ENCODE peak calls at places on chromosomes 6 and 20, in nine cellular contexts. M is substantia nigra, V is smooth muscle cell of the brain vasculature, E is HTR-8/SVneo, K is T-helper 17 cell, A is RPMI8226, T is glutamatergic neuron, N is ovary, Q is neural crest cell. I is an unnamed sample.

GRCh38 chr6:132179955-132180354 is 221.3 kb downstream of the MOXD1 start:
- DNase-seq in M (no peak), N (no peak), A (peak; percentile 20), T (no peak), Q (no peak), E (no peak), V (peak; percentile 57), K (no peak), I (no peak)

GRCh38 chr6:108564178-108564577 is 3.5 kb downstream of the FOXO3 start:
- DNase-seq in E (no peak), K (no peak), N (no peak), M (no peak), V (no peak), T (no peak), A (no peak), Q (no peak), I (no peak)

GRCh38 chr6:145603424-145603833 is 131.9 kb downstream of the EPM2A start:
- DNase-seq in V (no peak), E (no peak), Q (no peak), N (no peak), K (no peak), A (no peak), M (no peak), T (no peak), I (no peak)

GRCh38 chr6:27865952-27866369 is 46.2 kb downstream of the OR2B2 start:
- DNase-seq in M (no peak), A (no peak), V (no peak), N (no peak), E (no peak), Q (peak; percentile 46), K (peak; percentile 19), T (no peak), I (no peak)

GRCh38 chr6:26295691-26296555 is 69.1 kb upstream of the BTN3A2 start:
- DNase-seq in A (peak; percentile 40), N (no peak), V (no peak), T (no peak), E (no peak), K (no peak), Q (no peak), M (no peak), I (no peak)

GRCh38 chr6:41713161-41713649 is 22.2 kb downstream of the TFEB start:
- DNase-seq in K (no peak), M (peak; percentile 69), E (peak; percentile 84), T (no peak), V (no peak), A (peak; percentile 35), Q (no peak), N (no peak), I (no peak)

GRCh38 chr6:118965843-118966242 is 30.9 kb upstream of the MCM9 start:
- DNase-seq in M (no peak), T (no peak), N (no peak), E (no peak), Q (no peak), K (no peak), A (no peak), V (no peak), I (no peak)

GRCh38 chr6:31267504-31268371 is 4.2 kb downstream of the HLA-C start:
- DNase-seq in V (no peak), M (no peak), N (no peak), K (peak; percentile 25), E (no peak), T (peak; percentile 16), A (no peak), Q (no peak), I (no peak)

GRCh38 chr6:14865609-14866100 is 380.2 kb upstream of the JARID2 start:
- DNase-seq in A (no peak), V (no peak), E (no peak), K (no peak), M (no peak), T (no peak), Q (no peak), N (no peak), I (no peak)

GRCh38 chr6:11744753-11745152 is 33.9 kb downstream of the ADTRP start:
- DNase-seq in Q (no peak), E (no peak), M (no peak), A (no peak), K (no peak), V (no peak), N (no peak), T (no peak), I (no peak)

GRCh38 chr6:149248688-149249369 is 68.7 kb upstream of the TAB2 start:
- DNase-seq in A (peak; percentile 35), E (no peak), T (no peak), K (no peak), V (no peak), M (no peak), N (no peak), Q (no peak), I (no peak)

GRCh38 chr20:60000271-60001026 is 42.2 kb downstream of the CDH26 start:
- DNase-seq in E (no peak), K (no peak), M (no peak), N (no peak), Q (no peak), A (no peak), V (no peak), T (no peak), I (no peak)

GRCh38 chr6:106199998-106200397 is 113.9 kb downstream of the PRDM1 start:
- DNase-seq in K (no peak), Q (no peak), T (no peak), N (no peak), E (no peak), M (no peak), V (no peak), A (no peak), I (no peak)

GRCh38 chr6:24899647-24900325 is 36.0 kb downstream of the RIPOR2 start:
- DNase-seq in A (no peak), M (no peak), Q (no peak), N (no peak), E (no peak), T (no peak), K (no peak), V (no peak), I (no peak)

GRCh38 chr6:89826029-89826528 is 3.6 kb upstream of the CASP8AP2 start:
- DNase-seq in K (no peak), M (no peak), Q (no peak), E (no peak), N (no peak), T (no peak), V (no peak), A (no peak), I (no peak)

I was measured in D341Med.